ENCODE peak calls at places on chromosomes 11 and 22, in five cellular contexts. J is HS-5, E is progenitor cell of endocrine pancreas, S is hepatocyte, T is NCI-H2029. Y is an unnamed sample.

GRCh38 chr11:2548596-2548995 is 103.8 kb downstream of the KCNQ1 start:
- DNase-seq in E (no peak), J (no peak), T (no peak), S (no peak), Y (no peak)

GRCh38 chr11:10441652-10442503 is 13.2 kb upstream of the AMPD3 start:
- DNase-seq in S (no peak), J (no peak), T (no peak), E (no peak), Y (no peak)

GRCh38 chr11:3191586-3192324 is 26.6 kb upstream of the OSBPL5 start:
- DNase-seq in E (no peak), J (no peak), T (no peak), S (no peak), Y (no peak)

GRCh38 chr11:123083623-123084029 is 21.7 kb upstream of the HSPA8 start:
- DNase-seq in S (peak), J (peak), E (no peak), T (peak), Y (peak)

GRCh38 chr22:45512363-45512762 is 9.7 kb downstream of the FBLN1 start:
- DNase-seq in E (no peak), S (no peak), T (no peak), J (no peak), Y (no peak)

GRCh38 chr22:41197808-41198585 is 7.1 kb upstream of the L3MBTL2 start:
- DNase-seq in S (peak), J (peak), E (no peak), T (peak), Y (no peak)

GRCh38 chr11:112485280-112485679 is 224.6 kb upstream of the PLET1 start:
- DNase-seq in E (no peak), T (no peak), S (no peak), J (no peak), Y (peak)

GRCh38 chr22:44289429-44290171 is 23.2 kb downstream of the SHISAL1 start:
- DNase-seq in T (no peak), E (no peak), S (no peak), J (no peak), Y (no peak)

GRCh38 chr11:441418-442274 is at the start of gene ANO9:
- DNase-seq in S (peak), T (peak), E (peak), J (no peak), Y (no peak)

GRCh38 chr11:95948637-95949036 is 24.7 kb upstream of the MTMR2 start:
- DNase-seq in E (no peak), J (no peak), S (no peak), T (no peak), Y (no peak)

GRCh38 chr11:44608654-44609027 is 43.2 kb downstream of the CD82 start:
- DNase-seq in S (no peak), T (peak), E (no peak), J (no peak), Y (no peak)

GRCh38 chr22:16958475-16958874 is 49.5 kb downstream of the GAB4 start:
- DNase-seq in E (no peak), J (no peak), S (no peak), T (no peak), Y (peak)

GRCh38 chr11:131748146-131749050 is 378.0 kb downstream of the NTM start:
- DNase-seq in J (peak), S (peak), E (peak), T (peak), Y (no peak)

GRCh38 chr11:57776101-57776511 is 14.5 kb downstream of the CTNND1 start:
- DNase-seq in S (no peak), T (no peak), E (no peak), J (no peak), Y (no peak)

GRCh38 chr11:65871811-65872548 is 620 bp downstream of the EFEMP2 start:
- DNase-seq in E (peak), T (no peak), S (peak), J (no peak), Y (no peak)

GRCh38 chr11:62427630-62428233 is 8.9 kb downstream of the SCGB1A1 start:
- DNase-seq in J (no peak), T (no peak), S (no peak), E (no peak), Y (no peak)

GRCh38 chr11:68358416-68358815 is 46.0 kb downstream of the LRP5 start:
- DNase-seq in T (no peak), J (no peak), E (no peak), S (no peak), Y (no peak)

GRCh38 chr11:67002297-67002913 is 20.5 kb upstream of the SYT12 start:
- DNase-seq in T (no peak), E (no peak), J (no peak), S (no peak), Y (no peak)

GRCh38 chr11:19953342-19953741 is 206.9 kb downstream of the DBX1 start:
- DNase-seq in T (no peak), E (no peak), S (peak), J (peak), Y (no peak)

GRCh38 chr22:19766506-19767426 is 6.2 kb downstream of the TBX1 start:
- DNase-seq in T (no peak), S (peak), E (no peak), J (peak), Y (no peak)

Y was measured in esophagus muscularis mucosa.